ENCODE peak calls at places on chromosome 6, in five cellular contexts. R is foreskin fibroblast, O is psoas muscle, Q is PC-9, H is MM.1S. L is an unnamed sample.

GRCh38 chr6:103672169-103672568 is 1187.5 kb downstream of the HACE1 start:
- DNase-seq in R (no peak), O (no peak), Q (no peak), H (peak), L (no peak)

GRCh38 chr6:27251672-27252251 is 4.3 kb downstream of the PRSS16 start:
- DNase-seq in R (peak), O (peak), Q (peak), H (peak), L (peak)

GRCh38 chr6:121437861-121438651 is 2.6 kb downstream of the GJA1 start:
- DNase-seq in R (peak), O (no peak), Q (no peak), H (no peak), L (no peak)

GRCh38 chr6:158286413-158286812 is 25.9 kb upstream of the TULP4 start:
- DNase-seq in R (peak), O (no peak), Q (no peak), H (no peak), L (no peak)

GRCh38 chr6:31871068-31871659 is 7.6 kb downstream of the SLC44A4 start:
- DNase-seq in R (peak), O (no peak), Q (no peak), H (no peak), L (no peak)

GRCh38 chr6:108609276-108609769 is 48.6 kb downstream of the FOXO3 start:
- DNase-seq in R (peak), O (no peak), Q (no peak), H (peak), L (no peak)

GRCh38 chr6:159505140-159505922 is 187.7 kb downstream of the SOD2 start:
- DNase-seq in R (no peak), O (peak), Q (no peak), H (no peak), L (no peak)

GRCh38 chr6:34177181-34177591 is 31.3 kb upstream of the GRM4 start:
- DNase-seq in R (no peak), O (no peak), Q (no peak), H (no peak), L (no peak)

GRCh38 chr6:39263299-39264037 is 34.2 kb upstream of the KCNK5 start:
- DNase-seq in R (no peak), O (no peak), Q (peak), H (no peak), L (no peak)

GRCh38 chr6:143674466-143675114 is 3.2 kb upstream of the PHACTR2 start:
- DNase-seq in R (peak), O (no peak), Q (no peak), H (no peak), L (no peak)

GRCh38 chr6:132202569-132202968 is 198.7 kb downstream of the MOXD1 start:
- DNase-seq in R (peak), O (no peak), Q (no peak), H (no peak), L (no peak)

GRCh38 chr6:128570439-128571063 is 50.2 kb upstream of the PTPRK start:
- DNase-seq in R (peak), O (no peak), Q (peak), H (peak), L (no peak)

GRCh38 chr6:167670938-167671338 is 155.8 kb upstream of the AFDN start:
- DNase-seq in R (no peak), O (no peak), Q (no peak), H (no peak), L (no peak)

GRCh38 chr6:52663120-52663934 is 7.6 kb upstream of the TMEM14A start:
- DNase-seq in R (peak), O (no peak), Q (peak), H (peak), L (peak)

GRCh38 chr6:169800668-169801395 is 49.4 kb downstream of the ERMARD start:
- DNase-seq in R (peak), O (no peak), Q (peak), H (peak), L (no peak)

GRCh38 chr6:39530201-39530759 is 194.9 kb downstream of the KIF6 start:
- DNase-seq in R (peak), O (no peak), Q (no peak), H (peak), L (peak)

GRCh38 chr6:12899080-12899815 is 182.7 kb downstream of the PHACTR1 start:
- DNase-seq in R (no peak), O (no peak), Q (no peak), H (no peak), L (no peak)

DNA sequence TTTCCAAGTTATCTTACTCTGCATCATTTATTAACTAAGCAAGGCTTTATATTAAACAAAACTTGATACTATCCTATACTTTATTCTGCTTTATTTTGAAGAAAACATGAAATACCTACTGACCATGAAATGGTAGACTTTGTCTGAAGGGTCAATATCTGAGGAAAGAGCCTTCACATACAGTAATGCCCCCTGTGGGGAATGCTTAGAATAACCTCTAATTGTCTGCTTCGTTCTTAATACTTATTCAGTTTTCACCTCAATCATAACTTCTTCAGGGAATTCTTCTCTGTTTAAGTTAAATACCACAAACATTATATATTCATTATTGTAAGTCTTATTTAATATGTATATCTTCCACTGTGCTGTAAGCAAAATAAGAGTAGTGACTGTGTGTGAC is 498.9 kb upstream of the MANEA start:
- DNase-seq in R (no peak), O (no peak), Q (no peak), H (no peak), L (no peak)
- TF ChIP-seq CTCF in R (no peak), O (no peak), Q (no peak), H (no peak), L (no peak)

GRCh38 chr6:154615483-154616025 is 105.1 kb upstream of the CNKSR3 start:
- DNase-seq in R (peak), O (peak), Q (peak), H (no peak), L (no peak)
- H3K4me3 ChIP-seq in R (no peak), O (no peak), Q (no peak), H (no peak), L (no peak)

GRCh38 chr6:5213851-5214507 is 46.8 kb downstream of the LYRM4 start:
- DNase-seq in R (peak), O (no peak), Q (no peak), H (no peak), L (no peak)

GRCh38 chr6:5219292-5219691 is 41.5 kb downstream of the LYRM4 start:
- DNase-seq in R (no peak), O (no peak), Q (no peak), H (no peak), L (no peak)

GRCh38 chr6:5215799-5216198 is 45.0 kb downstream of the LYRM4 start:
- DNase-seq in R (no peak), O (no peak), Q (no peak), H (no peak), L (no peak)

GRCh38 chr6:5215181-5215580 is 45.6 kb downstream of the LYRM4 start:
- DNase-seq in R (peak), O (no peak), Q (no peak), H (no peak), L (no peak)

GRCh38 chr6:5214570-5215052 is 46.1 kb downstream of the LYRM4 start:
- DNase-seq in R (peak), O (no peak), Q (no peak), H (no peak), L (no peak)
- TF ChIP-seq CTCF in R (peak), O (peak), Q (peak), H (peak), L (peak)

GRCh38 chr6:10598084-10598960 is 77.2 kb downstream of the GCNT2 start:
- DNase-seq in R (no peak), O (no peak), Q (no peak), H (no peak), L (no peak)

GRCh38 chr6:10591411-10592160 is 70.4 kb downstream of the GCNT2 start:
- DNase-seq in R (no peak), O (no peak), Q (no peak), H (no peak), L (no peak)

GRCh38 chr6:10597499-10598001 is 76.4 kb downstream of the GCNT2 start:
- DNase-seq in R (no peak), O (no peak), Q (no peak), H (no peak), L (no peak)

GRCh38 chr6:10599046-10599445 is 77.9 kb downstream of the GCNT2 start:
- DNase-seq in R (no peak), O (no peak), Q (no peak), H (no peak), L (no peak)

DNA sequence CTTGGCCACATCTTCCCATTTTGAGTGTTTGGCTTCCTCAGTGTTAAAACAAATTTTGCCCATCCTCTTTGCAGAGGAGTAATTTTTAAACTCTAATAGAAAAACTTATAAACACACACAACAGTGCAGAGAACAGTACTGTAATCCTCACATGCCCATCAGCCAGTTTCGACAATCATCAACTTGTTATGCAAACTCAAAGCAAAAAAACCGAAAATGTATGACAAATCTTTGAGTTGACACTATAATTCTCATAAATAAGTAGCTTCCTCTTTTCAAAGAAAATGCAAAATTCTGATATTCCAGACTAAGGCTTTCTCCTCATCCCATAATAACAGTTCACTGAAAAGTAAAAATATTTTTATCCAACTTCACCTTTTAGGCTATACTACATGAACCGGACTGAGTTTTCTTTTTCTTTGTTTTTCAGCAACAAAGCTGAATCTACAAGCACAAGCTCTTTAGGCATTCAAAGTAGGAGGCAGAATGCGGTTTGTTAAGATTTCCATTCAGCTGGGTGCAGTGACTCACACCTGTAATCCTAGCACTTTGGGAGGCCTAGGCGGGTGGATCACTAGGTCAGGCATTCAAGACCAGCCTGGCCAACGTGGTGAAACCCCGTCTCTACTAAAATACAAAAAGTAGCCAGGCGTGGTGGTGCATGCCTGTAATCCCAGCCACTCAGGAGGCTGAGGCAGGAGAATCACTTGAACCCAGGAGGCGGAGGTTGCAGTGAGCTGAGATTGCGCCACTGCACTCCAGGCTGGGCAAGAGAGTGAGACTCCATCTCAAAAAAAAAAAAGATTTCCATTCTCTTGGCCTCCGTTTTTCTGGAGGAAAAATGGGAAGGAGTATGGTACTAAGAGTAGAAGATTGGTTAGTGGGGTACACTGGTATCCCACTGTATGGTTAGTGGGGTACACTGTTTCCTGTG is 74.8 kb downstream of the GCNT2 start:
- DNase-seq in R (no peak), O (no peak), Q (peak), H (peak), L (no peak)
- H3K4me3 ChIP-seq in R (no peak), O (no peak), Q (no peak), H (no peak), L (no peak)

L was measured in GM12864.